ENCODE peak calls at places on chromosomes 4 and X, in seven cellular contexts. F is MM.1S, Y is tibial nerve, O is ascending aorta, U is lung, H is neural progenitor cell, M is transverse colon. T is an unnamed sample.

GRCh38 chrX:123155327-123155726 is 28.8 kb upstream of the GRIA3 start:
- DNase-seq in F (no peak), U (no peak), H (no peak), Y (no peak), M (no peak), O (no peak), T (no peak)

GRCh38 chrX:13050151-13050550 is 5.7 kb upstream of the FAM9C start:
- DNase-seq in Y (no peak), O (no peak), M (no peak), U (no peak), H (no peak), F (no peak), T (no peak)

GRCh38 chr4:169286562-169287301 is 16.0 kb upstream of the SH3RF1 start:
- DNase-seq in F (no peak), O (no peak), H (no peak), U (no peak), M (no peak), Y (no peak), T (no peak)

GRCh38 chr4:62706423-62706822 is 1506.3 kb downstream of the ADGRL3 start:
- DNase-seq in O (no peak), H (peak), Y (no peak), U (no peak), F (no peak), M (no peak), T (no peak)

GRCh38 chr4:174365018-174365587 is 81.4 kb downstream of the CEP44 start:
- DNase-seq in M (no peak), Y (no peak), F (peak), U (no peak), H (peak), O (no peak), T (no peak)

GRCh38 chr4:166493828-166494432 is 620.9 kb downstream of the TLL1 start:
- DNase-seq in Y (no peak), O (no peak), U (no peak), F (no peak), M (no peak), H (no peak), T (no peak)

GRCh38 chr4:41132055-41132683 is 82.2 kb downstream of the APBB2 start:
- DNase-seq in H (no peak), Y (no peak), O (no peak), U (no peak), F (no peak), M (peak), T (no peak)

GRCh38 chr4:8763966-8764901 is 107.4 kb downstream of the HMX1 start:
- DNase-seq in Y (no peak), U (no peak), O (no peak), F (no peak), H (no peak), M (no peak), T (no peak)

GRCh38 chr4:138455097-138455496 is 212.9 kb upstream of the SLC7A11 start:
- DNase-seq in M (no peak), F (no peak), U (no peak), Y (no peak), O (no peak), H (no peak), T (no peak)

GRCh38 chr4:113738251-113738650 is 23.3 kb downstream of the CAMK2D start:
- DNase-seq in U (no peak), F (no peak), Y (no peak), M (no peak), H (no peak), O (no peak), T (no peak)

GRCh38 chrX:27391601-27392000 is 71.5 kb downstream of the PPP4R3C start:
- DNase-seq in O (no peak), U (no peak), H (no peak), Y (no peak), F (no peak), M (no peak), T (no peak)

GRCh38 chr4:37685211-37685725 is 908 bp downstream of the RELL1 start:
- DNase-seq in F (peak), H (peak), Y (no peak), M (peak), O (no peak), U (no peak), T (peak)

GRCh38 chr4:105440890-105441289 is 33.0 kb downstream of the PPA2 start:
- DNase-seq in U (no peak), H (no peak), Y (no peak), M (no peak), O (no peak), F (no peak), T (no peak)

GRCh38 chr4:176266026-176266425 is 3.0 kb downstream of the ASB5 start:
- DNase-seq in F (no peak), H (no peak), O (no peak), U (no peak), M (no peak), Y (no peak), T (no peak)

GRCh38 chrX:109294097-109294815 is 187.6 kb downstream of the GUCY2F start:
- DNase-seq in U (no peak), M (no peak), Y (no peak), O (no peak), H (no peak), F (no peak), T (no peak)

GRCh38 chr4:10124167-10124930 is 7.8 kb upstream of the WDR1 start:
- DNase-seq in H (no peak), M (no peak), O (no peak), Y (no peak), F (no peak), U (no peak), T (no peak)

GRCh38 chr4:56007154-56007553 is 58.4 kb downstream of the CEP135 start:
- DNase-seq in M (no peak), Y (no peak), U (no peak), F (no peak), H (peak), O (no peak), T (no peak)

GRCh38 chrX:139932077-139932900 is 564 bp downstream of the ATP11C start:
- DNase-seq in H (peak), M (peak), Y (peak), U (peak), F (peak), O (peak), T (peak)

GRCh38 chr4:7808752-7809151 is 130.9 kb downstream of the AFAP1 start:
- DNase-seq in U (no peak), H (no peak), O (no peak), M (no peak), F (no peak), Y (no peak), T (peak)

GRCh38 chrX:118718737-118719136 is 8.7 kb upstream of the IL13RA1 start:
- DNase-seq in M (no peak), U (no peak), F (no peak), Y (no peak), H (no peak), O (no peak), T (no peak)

GRCh38 chr4:163072222-163072621 is 94.5 kb downstream of the NAF1 start:
- DNase-seq in Y (no peak), O (no peak), F (no peak), H (no peak), U (no peak), M (no peak), T (no peak)

GRCh38 chr4:185534850-185535761 is at the start of gene PDLIM3:
- DNase-seq in U (peak), H (peak), F (peak), M (peak), O (peak), Y (no peak), T (peak)

GRCh38 chr4:148757171-148757570 is 315.0 kb upstream of the NR3C2 start:
- DNase-seq in Y (no peak), H (no peak), F (no peak), U (no peak), M (no peak), O (no peak), T (no peak)

GRCh38 chrX:74421181-74422028 is at the start of gene SLC16A2:
- DNase-seq in H (peak), Y (peak), F (peak), U (peak), M (peak), O (peak), T (peak)

GRCh38 chr4:15542795-15543194 is 73.1 kb downstream of the CC2D2A start:
- DNase-seq in H (no peak), O (no peak), U (no peak), M (no peak), F (no peak), Y (no peak), T (no peak)

GRCh38 chr4:185219551-185220344 is 10.3 kb downstream of the SNX25 start:
- DNase-seq in H (no peak), F (no peak), U (no peak), M (peak), O (peak), Y (peak), T (no peak)

GRCh38 chr4:183838987-183839712 is 66.0 kb upstream of the STOX2 start:
- DNase-seq in O (no peak), Y (no peak), H (peak), F (peak), M (no peak), U (no peak), T (no peak)

GRCh38 chr4:185145572-185145971 is 2.5 kb downstream of the SLC25A4 start:
- DNase-seq in M (no peak), O (peak), Y (no peak), F (no peak), H (no peak), U (no peak), T (no peak)

GRCh38 chrX:147891886-147892285 is 19.8 kb upstream of the FMR1 start:
- DNase-seq in Y (no peak), O (no peak), F (no peak), M (no peak), H (no peak), U (no peak), T (no peak)

GRCh38 chr4:139532951-139533350 is 23.1 kb downstream of the SETD7 start:
- DNase-seq in Y (no peak), H (no peak), U (no peak), M (no peak), F (no peak), O (no peak), T (no peak)

GRCh38 chrX:46317158-46317557 is 228.1 kb downstream of the ZNF674 start:
- DNase-seq in M (no peak), H (no peak), O (no peak), U (no peak), F (no peak), Y (no peak), T (no peak)

GRCh38 chr4:118712872-118713271 is 27.7 kb downstream of the METTL14 start:
- DNase-seq in H (no peak), F (no peak), M (no peak), O (no peak), Y (no peak), U (no peak), T (no peak)

GRCh38 chr4:10077101-10077491 is 39.5 kb downstream of the WDR1 start:
- DNase-seq in H (no peak), Y (no peak), F (no peak), M (no peak), U (no peak), O (peak), T (no peak)

GRCh38 chr4:107930821-107931774 is at the start of gene CYP2U1:
- DNase-seq in Y (peak), F (peak), U (peak), O (peak), M (peak), H (peak), T (peak)

GRCh38 chrX:138745215-138745614 is 33.7 kb upstream of the FGF13 start:
- DNase-seq in O (no peak), Y (peak), M (no peak), F (peak), U (peak), H (peak), T (peak)

GRCh38 chr4:140211693-140212092 is 57.7 kb upstream of the MAML3 start:
- DNase-seq in M (no peak), O (no peak), Y (no peak), U (no peak), F (no peak), H (no peak), T (no peak)

GRCh38 chr4:75733369-75733768 is 9.0 kb downstream of the USO1 start:
- DNase-seq in Y (no peak), M (no peak), H (no peak), O (no peak), U (no peak), F (no peak), T (peak)

DNA sequence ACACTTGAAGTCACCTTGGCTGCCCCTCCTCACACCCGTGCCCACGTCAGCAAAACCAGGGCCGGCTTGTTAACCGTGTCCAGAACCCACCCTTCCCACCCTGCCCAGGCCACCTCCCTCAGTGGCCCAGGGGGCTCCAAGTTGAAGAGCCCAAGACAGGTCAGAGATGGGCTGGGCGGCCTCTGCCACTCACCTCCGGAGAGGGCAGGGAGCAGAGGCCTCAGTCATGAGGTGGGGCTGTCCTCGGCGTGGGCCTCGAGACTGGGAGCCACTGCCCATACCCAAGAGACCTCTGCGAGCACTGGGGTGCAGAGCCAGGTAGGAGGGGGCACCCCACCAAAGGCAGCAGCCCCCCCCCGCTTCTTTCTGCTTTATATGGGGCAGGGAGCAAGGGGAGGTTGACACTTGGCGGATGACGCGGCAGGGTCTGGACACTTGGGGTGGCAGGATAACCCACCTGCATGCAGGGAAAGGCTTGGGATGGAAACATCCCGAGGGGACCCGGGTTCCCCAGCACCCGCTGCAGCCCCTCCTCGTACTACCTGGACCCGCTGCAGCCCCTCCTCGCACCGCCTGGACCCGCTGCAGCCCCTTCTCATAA is 38.0 kb upstream of the SPON2 start:
- DNase-seq in Y (no peak), U (no peak), O (peak), H (no peak), F (no peak), M (peak), T (no peak)
- H3K27ac ChIP-seq in Y (peak), U (no peak), O (peak), H (no peak), F (no peak), M (peak), T (no peak)

GRCh38 chr4:153344131-153345010 is at the start of gene MND1:
- DNase-seq in Y (peak), H (peak), M (peak), U (peak), O (peak), F (peak), T (peak)

GRCh38 chr4:153346031-153346430 is 1.5 kb downstream of the MND1 start:
- DNase-seq in H (no peak), F (no peak), M (no peak), U (no peak), O (no peak), Y (no peak), T (no peak)

GRCh38 chr4:153341575-153342090 is 2.9 kb upstream of the MND1 start:
- DNase-seq in Y (no peak), F (no peak), H (no peak), U (no peak), O (no peak), M (no peak), T (no peak)

GRCh38 chr4:153345011-153345981 is 808 bp downstream of the MND1 start:
- DNase-seq in O (peak), F (peak), Y (peak), U (peak), H (peak), M (peak), T (peak)

DNA sequence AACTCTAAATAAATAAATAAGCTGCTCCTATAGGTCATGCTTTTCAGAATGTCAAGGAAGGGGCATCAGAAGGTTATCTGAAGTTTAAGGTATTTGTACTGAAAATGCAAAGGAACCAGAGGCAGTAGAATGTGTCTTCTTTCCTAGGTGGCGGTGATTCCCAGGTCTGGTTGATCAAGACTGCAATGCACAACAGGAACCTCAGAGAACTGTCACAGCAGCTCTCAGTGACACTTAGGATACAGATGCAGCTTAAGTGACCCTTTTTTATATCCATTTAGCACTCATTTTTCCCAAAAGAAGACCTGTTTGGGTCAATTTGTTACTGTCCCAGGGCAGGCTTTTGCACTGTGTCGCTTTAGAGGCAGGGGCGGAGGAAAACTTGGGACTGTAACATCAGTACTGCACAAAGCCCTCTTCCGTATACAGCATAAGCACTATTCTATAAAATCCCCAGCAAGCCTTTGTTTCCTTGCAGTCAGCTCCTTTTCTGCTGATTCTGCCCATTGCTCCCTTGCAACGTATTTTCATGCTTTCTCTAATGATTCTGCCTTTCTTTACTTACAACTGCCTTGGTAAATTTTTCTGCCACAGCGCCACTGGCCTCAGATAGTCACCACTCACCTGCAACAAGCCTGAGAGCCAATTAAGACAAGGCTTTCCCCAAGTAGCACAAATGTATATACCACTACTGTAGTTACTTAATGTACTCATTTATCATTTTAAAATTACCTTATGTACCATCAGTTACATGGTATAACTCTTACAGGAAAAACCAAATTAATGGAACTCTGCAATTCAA is 1.5 kb upstream of the MND1 start:
- DNase-seq in U (no peak), Y (no peak), F (no peak), O (no peak), H (no peak), M (no peak), T (no peak)
- H3K27ac ChIP-seq in U (no peak), Y (no peak), F (no peak), O (no peak), H (no peak), M (no peak), T (no peak)

DNA sequence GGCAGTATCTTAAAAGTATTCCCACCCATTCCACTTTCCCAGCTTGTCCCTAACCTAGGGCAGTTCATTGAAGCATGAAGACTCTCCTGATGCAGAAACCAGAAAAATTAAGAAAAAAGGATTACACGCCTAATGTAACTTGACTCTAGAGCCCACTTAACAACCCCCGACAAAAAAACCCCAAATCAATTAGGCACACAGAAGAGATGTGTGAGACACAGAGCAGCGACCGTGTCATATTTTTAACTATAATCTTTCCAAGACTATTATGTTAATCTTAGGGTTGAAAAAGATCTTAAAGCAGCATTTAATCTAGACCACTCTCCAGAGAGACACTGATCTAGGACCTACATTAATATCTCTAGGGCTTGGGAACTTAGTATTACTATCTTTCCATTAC is 1.3 kb downstream of the YTHDC1 start:
- DNase-seq in M (no peak), H (peak), Y (no peak), U (no peak), F (no peak), O (no peak), T (no peak)
- H3K27ac ChIP-seq in M (peak), H (no peak), Y (peak), U (peak), F (peak), O (peak), T (peak)

DNA sequence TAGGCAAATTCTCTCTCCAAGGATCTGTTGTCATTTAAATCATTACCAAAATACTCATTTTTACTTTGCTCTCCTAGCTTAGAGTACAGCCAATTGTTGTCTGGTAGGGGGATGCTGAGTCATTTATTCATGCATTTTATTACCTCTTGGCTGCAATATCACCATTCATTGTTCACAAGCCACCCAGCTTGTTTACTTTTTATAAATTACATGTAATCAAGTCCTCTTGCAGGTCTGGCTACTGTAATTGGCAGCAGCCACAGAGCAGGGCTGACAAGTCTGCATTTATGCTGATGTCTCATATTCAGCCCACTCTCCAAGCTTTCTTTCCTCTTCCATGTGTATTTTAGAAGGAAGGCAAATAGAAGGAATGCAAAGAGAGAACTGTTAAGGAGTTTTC is 15.4 kb downstream of the GAB1 start:
- DNase-seq in H (no peak), M (peak), F (no peak), U (no peak), Y (no peak), O (no peak), T (peak)
- H3K27ac ChIP-seq in H (no peak), M (peak), F (peak), U (peak), Y (peak), O (peak), T (peak)

GRCh38 chr4:2835978-2836377 is 7.7 kb upstream of the ADD1 start:
- DNase-seq in F (no peak), H (no peak), U (no peak), O (no peak), M (peak), Y (no peak), T (no peak)

GRCh38 chr4:2836391-2836859 is 7.2 kb upstream of the ADD1 start:
- DNase-seq in H (no peak), F (no peak), M (peak), Y (no peak), U (no peak), O (no peak), T (no peak)

GRCh38 chr4:2839060-2839459 is 4.6 kb upstream of the ADD1 start:
- DNase-seq in H (no peak), U (no peak), M (no peak), O (peak), Y (no peak), F (no peak), T (no peak)

GRCh38 chr4:2837110-2837903 is 6.3 kb upstream of the ADD1 start:
- DNase-seq in O (no peak), U (no peak), M (peak), H (peak), F (no peak), Y (no peak), T (no peak)

DNA sequence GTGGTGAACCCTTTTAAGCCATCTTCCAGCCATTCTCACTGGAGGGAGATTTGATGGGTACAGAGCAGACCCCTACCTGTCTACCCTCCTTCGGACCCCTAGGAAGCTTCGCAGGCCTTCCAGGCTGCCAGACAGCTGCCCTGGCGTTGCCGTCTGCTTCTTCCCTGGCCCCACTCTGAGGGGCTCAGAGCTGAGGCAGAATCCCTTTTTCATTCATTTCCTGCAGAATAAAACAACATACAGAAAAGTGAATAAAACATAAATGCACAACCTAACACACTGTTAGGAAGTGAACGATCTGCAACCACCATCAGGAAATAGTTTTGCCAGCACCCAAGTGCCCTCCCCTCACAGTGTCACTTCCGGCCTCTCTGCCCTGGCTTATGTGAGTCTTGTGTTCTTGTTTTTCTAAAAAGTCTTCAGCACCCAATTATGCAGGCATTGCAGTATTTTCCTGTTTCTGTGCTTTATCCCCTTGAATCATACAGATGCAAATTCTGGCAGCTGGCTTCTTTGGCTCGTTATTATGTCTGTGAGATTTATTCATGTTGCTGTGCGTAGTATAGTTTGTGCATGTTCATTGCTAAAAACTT is 5.6 kb upstream of the ADD1 start:
- DNase-seq in M (peak), F (peak), O (peak), U (no peak), H (no peak), Y (peak), T (no peak)
- H3K27ac ChIP-seq in M (peak), F (peak), O (peak), U (no peak), H (no peak), Y (peak), T (no peak)

T was measured in SJSA1.